ENCODE peak calls at places on chromosomes 12 and 14, in six cellular contexts. P is Peyer's patch, E is breast epithelium, I is IMR-90, D is adrenal gland, W is heart left ventricle. Q is an unnamed sample.

GRCh38 chr14:57247283-57247682 is 21.4 kb downstream of the EXOC5 start:
- DNase-seq in E (no peak), D (no peak), P (no peak), W (no peak), I (no peak), Q (no peak)

GRCh38 chr12:95169368-95169767 is 47.9 kb downstream of the FGD6 start:
- DNase-seq in W (no peak), D (peak), I (peak), P (no peak), E (no peak), Q (no peak)

GRCh38 chr14:80624581-80624980 is 317.0 kb downstream of the CEP128 start:
- DNase-seq in D (no peak), W (no peak), I (peak), P (no peak), E (no peak), Q (no peak)

GRCh38 chr14:51228890-51229289 is 11.2 kb upstream of the TMX1 start:
- DNase-seq in E (no peak), D (no peak), W (no peak), P (no peak), I (no peak), Q (no peak)

GRCh38 chr12:94644141-94644575 is 6.2 kb downstream of the TMCC3 start:
- DNase-seq in D (peak), P (peak), E (no peak), W (peak), I (peak), Q (no peak)

GRCh38 chr12:105740337-105740736 is 398.4 kb downstream of the NUAK1 start:
- DNase-seq in P (no peak), E (no peak), I (no peak), D (no peak), W (no peak), Q (no peak)

GRCh38 chr12:56947633-56948535 is 9.5 kb downstream of the RDH16 start:
- DNase-seq in P (no peak), W (no peak), E (no peak), D (no peak), I (no peak), Q (peak)

GRCh38 chr12:28413455-28414109 is 223.3 kb downstream of the CCDC91 start:
- DNase-seq in W (no peak), E (no peak), P (no peak), D (no peak), I (no peak), Q (no peak)

GRCh38 chr12:131616316-131617098 is 94.4 kb upstream of the SFSWAP start:
- DNase-seq in E (no peak), I (no peak), W (no peak), P (no peak), D (no peak), Q (no peak)

GRCh38 chr14:54133896-54134295 is 177.3 kb upstream of the BMP4 start:
- DNase-seq in P (no peak), E (no peak), D (peak), W (no peak), I (peak), Q (no peak)

GRCh38 chr12:99390707-99391106 is 256.8 kb upstream of the GARIN6 start:
- DNase-seq in I (no peak), E (no peak), P (no peak), D (peak), W (no peak), Q (no peak)

GRCh38 chr12:944201-944600 is 5.3 kb downstream of the RAD52 start:
- DNase-seq in E (no peak), W (no peak), P (no peak), D (no peak), I (no peak), Q (no peak)

GRCh38 chr14:65170768-65171251 is 68.5 kb upstream of the MAX start:
- DNase-seq in W (no peak), D (peak), P (peak), E (no peak), I (peak), Q (peak)

GRCh38 chr14:23076785-23077408 is 18.0 kb downstream of the ACIN1 start:
- DNase-seq in W (no peak), P (no peak), I (peak), D (no peak), E (no peak), Q (no peak)

GRCh38 chr12:115697341-115697740 is 580.2 kb downstream of the MED13L start:
- DNase-seq in I (no peak), E (no peak), W (no peak), D (no peak), P (no peak), Q (no peak)

GRCh38 chr12:70744133-70744532 is 106.9 kb upstream of the PTPRB start:
- DNase-seq in I (no peak), P (no peak), W (no peak), D (no peak), E (no peak), Q (no peak)

GRCh38 chr12:104569348-104570173 is 112.8 kb downstream of the CHST11 start:
- DNase-seq in P (peak), E (no peak), D (peak), I (no peak), W (no peak), Q (peak)

GRCh38 chr14:74568896-74569295 is 43.1 kb downstream of the LTBP2 start:
- DNase-seq in D (no peak), W (peak), P (no peak), I (no peak), E (no peak), Q (no peak)

GRCh38 chr12:106918746-106919145 is 37.0 kb upstream of the TMEM263 start:
- DNase-seq in W (no peak), E (no peak), D (no peak), P (no peak), I (peak), Q (no peak)

GRCh38 chr12:96218989-96219678 is 25.0 kb downstream of the ELK3 start:
- DNase-seq in D (no peak), W (no peak), P (no peak), I (no peak), E (no peak), Q (no peak)

GRCh38 chr14:105061428-105062047 is 3.7 kb downstream of the GPR132 start:
- DNase-seq in P (peak), I (no peak), E (no peak), W (peak), D (peak), Q (peak)

GRCh38 chr14:71705460-71705859 is 226.8 kb upstream of the RGS6 start:
- DNase-seq in D (no peak), E (no peak), I (peak), W (no peak), P (no peak), Q (no peak)

GRCh38 chr12:103672401-103673119 is 85.5 kb downstream of the STAB2 start:
- DNase-seq in P (no peak), E (no peak), W (no peak), D (no peak), I (peak), Q (no peak)

GRCh38 chr12:39628836-39629235 is 9.2 kb upstream of the ABCD2 start:
- DNase-seq in I (no peak), W (no peak), D (no peak), P (no peak), E (no peak), Q (no peak)

GRCh38 chr12:103268831-103269514 is 226.8 kb downstream of the C12orf42 start:
- DNase-seq in E (no peak), P (no peak), I (no peak), W (no peak), D (no peak), Q (no peak)

GRCh38 chr12:101229841-101230241 is 19.8 kb upstream of the SLC5A8 start:
- DNase-seq in I (no peak), D (peak), W (peak), E (no peak), P (no peak), Q (no peak)

DNA sequence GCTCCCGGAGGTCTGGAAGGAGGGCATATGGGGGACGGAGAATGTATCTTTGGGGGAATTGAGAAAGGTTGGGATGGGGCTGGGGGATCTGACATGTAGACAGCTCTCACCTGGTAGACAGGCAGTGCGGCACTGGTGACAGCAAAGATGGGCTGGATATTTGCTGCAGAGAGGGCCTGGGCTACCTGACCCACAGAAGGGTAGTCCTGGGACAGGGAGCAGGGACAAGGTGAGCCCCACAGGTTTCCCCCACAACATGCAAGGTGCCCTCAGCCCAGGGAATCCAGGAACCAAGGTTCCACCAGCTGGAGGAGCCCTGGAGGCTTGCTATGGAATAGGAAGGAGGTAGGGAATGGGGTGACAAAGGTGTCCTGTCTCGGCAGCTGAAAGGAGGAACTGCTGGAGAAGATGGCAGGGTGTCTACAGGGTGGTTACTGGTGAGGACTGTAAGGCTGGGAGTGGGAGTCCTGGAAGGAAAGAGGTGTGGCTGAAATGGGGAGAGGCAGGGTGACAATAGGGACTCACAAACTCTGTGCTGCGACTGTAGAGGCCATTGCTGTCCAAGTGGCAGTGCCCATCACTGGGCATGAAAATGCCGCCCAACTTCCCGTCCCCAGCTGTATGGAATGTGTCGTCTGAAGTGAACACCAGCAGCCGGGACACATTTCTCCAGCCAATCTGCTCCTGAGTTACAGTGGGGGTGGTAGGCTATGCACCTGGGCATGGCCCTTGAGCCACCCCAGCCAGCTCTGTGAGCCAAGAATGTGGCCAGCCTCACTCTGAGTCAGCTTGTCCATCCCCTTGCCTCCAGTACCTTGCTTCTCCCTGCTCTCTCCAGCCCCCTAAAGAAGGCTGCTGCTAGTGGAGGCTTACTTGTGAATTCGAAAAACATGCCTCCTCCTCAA is 11.3 kb downstream of the ITGB7 start:
- DNase-seq in W (no peak), E (peak), D (no peak), I (no peak), P (no peak), Q (no peak)
- TF ChIP-seq POLR2A in W (no peak), E (no peak), D (no peak), I (no peak), P (no peak), Q (no peak)

GRCh38 chr14:94364037-94364436 is 24.4 kb downstream of the SERPINA1 start:
- DNase-seq in D (no peak), W (no peak), I (no peak), P (no peak), E (no peak), Q (no peak)

GRCh38 chr14:94360945-94361565 is 27.3 kb downstream of the SERPINA1 start:
- DNase-seq in I (no peak), D (no peak), E (no peak), W (no peak), P (no peak), Q (no peak)

GRCh38 chr14:94363171-94363624 is 25.2 kb downstream of the SERPINA1 start:
- DNase-seq in D (no peak), I (no peak), E (no peak), W (no peak), P (no peak), Q (no peak)

GRCh38 chr14:94362614-94363133 is 25.7 kb downstream of the SERPINA1 start:
- DNase-seq in I (no peak), D (no peak), E (no peak), P (no peak), W (no peak), Q (no peak)

DNA sequence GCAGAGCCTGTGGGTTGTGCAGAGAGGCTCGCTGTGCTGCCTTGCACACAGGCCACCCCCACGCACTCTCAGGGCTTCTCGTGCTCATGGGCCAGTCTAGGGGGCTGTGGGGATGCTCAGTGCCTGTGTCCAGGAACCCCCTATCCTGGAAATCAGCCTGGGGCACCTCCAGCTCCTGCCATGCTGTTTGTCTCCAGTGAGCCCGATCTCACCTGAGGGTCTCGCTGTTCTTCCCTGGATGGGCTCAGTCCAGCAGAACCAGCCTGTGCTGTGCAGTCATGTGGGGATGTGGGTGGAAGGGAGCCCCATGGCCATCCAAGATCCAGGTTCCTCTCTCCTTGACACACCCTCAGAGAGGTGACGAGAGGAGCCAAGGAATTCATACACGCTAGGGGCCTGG is 26.7 kb downstream of the SERPINA1 start:
- DNase-seq in E (no peak), W (no peak), P (no peak), I (no peak), D (no peak), Q (no peak)
- TF ChIP-seq POLR2A in E (no peak), W (no peak), P (no peak), I (no peak), D (no peak), Q (no peak)

DNA sequence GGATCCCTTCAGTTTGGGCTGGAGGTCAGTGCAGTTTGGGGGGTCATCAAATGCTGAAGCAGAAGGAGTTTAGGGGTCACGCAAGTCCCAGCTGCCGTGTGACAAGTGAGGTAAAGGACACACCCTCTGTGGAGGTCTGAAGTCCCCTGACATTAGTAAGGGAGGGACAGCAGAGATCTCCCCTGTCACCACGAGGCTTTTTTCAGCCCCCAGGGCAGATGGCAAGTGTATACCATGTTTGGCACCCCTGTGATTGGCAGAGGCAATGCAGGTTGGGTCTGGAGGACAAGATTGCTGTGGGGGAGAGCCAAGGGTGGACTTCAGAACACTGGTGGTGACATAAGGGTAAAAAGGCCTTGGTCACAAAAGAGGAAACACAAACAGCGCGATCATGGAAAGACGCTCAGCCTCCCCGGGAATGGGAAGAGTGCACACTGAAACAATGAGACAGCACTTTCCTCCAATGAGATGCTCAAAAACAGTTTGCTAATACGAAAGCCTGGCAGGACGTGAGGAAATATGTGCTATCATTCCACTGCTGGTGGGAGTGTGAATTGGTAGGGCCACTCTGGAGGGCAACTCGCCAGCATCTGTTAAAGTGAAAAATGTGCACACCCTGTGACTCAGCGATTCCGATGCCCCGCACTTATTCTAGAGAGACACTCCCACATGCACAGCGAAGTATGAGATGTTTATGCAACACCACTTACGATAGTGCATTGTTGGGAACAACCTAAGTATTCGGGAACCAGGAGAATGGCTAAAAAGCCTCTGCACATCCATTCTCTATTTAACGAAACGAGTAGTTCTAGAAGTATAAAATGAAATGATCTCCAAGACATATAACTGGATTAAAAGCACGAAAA is 14.4 kb upstream of the CD27 start:
- DNase-seq in D (peak), E (no peak), W (peak), I (peak), P (peak), Q (peak)
- TF ChIP-seq POLR2A in D (peak), E (no peak), W (no peak), I (peak), P (no peak), Q (peak)

DNA sequence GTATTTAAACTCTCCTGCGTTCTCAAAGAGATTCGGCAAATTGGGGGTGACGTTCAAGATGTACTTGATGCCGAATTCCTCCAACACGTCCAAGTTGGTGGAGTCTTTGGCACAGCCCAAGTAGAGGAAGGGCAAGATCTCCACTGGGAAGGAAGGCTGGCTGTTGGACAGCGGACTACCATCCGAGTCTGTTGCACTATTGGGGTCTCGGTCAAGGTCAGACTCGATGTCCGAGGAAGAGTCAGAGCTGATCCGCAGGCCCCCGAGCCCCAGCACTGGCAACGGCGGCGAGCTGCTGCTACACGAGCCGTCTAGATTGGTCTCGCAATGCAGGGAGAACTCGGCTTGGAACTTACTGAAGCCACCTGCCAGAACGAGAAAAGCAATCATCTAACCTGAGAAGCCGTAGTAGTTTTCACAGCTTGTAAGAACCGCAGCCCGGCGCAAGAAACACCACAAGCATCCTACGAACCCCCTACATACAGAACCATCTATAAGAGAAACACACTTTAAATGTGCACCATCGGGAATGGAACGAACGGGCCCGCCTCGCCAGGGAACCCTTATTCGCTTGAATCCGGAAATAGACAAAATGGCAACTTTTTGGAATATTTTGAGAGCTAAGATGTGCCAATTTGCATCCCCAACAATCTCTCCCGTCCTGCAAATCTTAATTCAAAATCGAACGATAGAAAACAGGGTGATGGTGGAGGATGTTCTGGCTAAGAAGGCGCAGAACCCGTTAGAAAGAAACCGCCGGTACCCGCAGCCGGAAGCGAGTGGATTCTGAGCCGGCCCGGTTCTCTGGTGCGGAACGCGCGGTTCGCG is 1.4 kb downstream of the DUSP6 start:
- DNase-seq in I (no peak), W (peak), P (peak), D (peak), E (no peak), Q (peak)
- TF ChIP-seq POLR2A in I (peak), W (no peak), P (no peak), D (no peak), E (no peak), Q (no peak)

GRCh38 chr14:90409209-90409730 is 12.4 kb downstream of the CALM1 start:
- DNase-seq in E (no peak), P (no peak), D (peak), W (peak), I (peak), Q (no peak)
- TF ChIP-seq POLR2A in E (no peak), P (no peak), D (no peak), W (no peak), I (no peak), Q (no peak)

GRCh38 chr12:91179315-91179714 is 3.3 kb downstream of the DCN start:
- DNase-seq in E (no peak), I (peak), P (no peak), W (no peak), D (no peak), Q (no peak)
- TF ChIP-seq POLR2A in E (no peak), I (no peak), P (no peak), W (no peak), D (no peak), Q (no peak)

GRCh38 chr14:50040905-50041465 is 75.4 kb downstream of the VCPKMT start:
- DNase-seq in E (no peak), D (no peak), I (no peak), W (no peak), P (no peak), Q (no peak)

GRCh38 chr14:50039120-50039517 is 77.3 kb downstream of the VCPKMT start:
- DNase-seq in P (no peak), D (no peak), I (no peak), W (no peak), E (no peak), Q (no peak)

GRCh38 chr14:50039734-50040400 is 76.5 kb downstream of the VCPKMT start:
- DNase-seq in W (peak), I (no peak), E (peak), D (peak), P (no peak), Q (no peak)

GRCh38 chr14:50041980-50042379 is 74.4 kb downstream of the VCPKMT start:
- DNase-seq in I (no peak), W (no peak), D (no peak), E (no peak), P (no peak), Q (no peak)

GRCh38 chr14:50040401-50040775 is 76.0 kb downstream of the VCPKMT start:
- DNase-seq in D (no peak), W (no peak), I (peak), P (peak), E (no peak), Q (no peak)
- TF ChIP-seq POLR2A in D (no peak), W (no peak), I (no peak), P (peak), E (no peak), Q (no peak)

Q was measured in erythroblast.